ENCODE peak calls at places on chromosomes 11 and 22, in seven cellular contexts. I, Y, Q, G, C, D and T are unnamed samples.
A peak's percentile ranks its signal among the peaks of the same experiment; 100 is the strongest.

GRCh38 chr11:125871391-125872137 is 15.9 kb upstream of the HYLS1 start:
- DNase-seq in Q (peak; percentile 8), Y (peak; percentile 54), D (peak; percentile 66), C (peak; percentile 24), G (no peak), I (no peak), T (peak; percentile 65)

GRCh38 chr22:23789121-23789520 is 2.4 kb downstream of the SMARCB1 start:
- DNase-seq in C (no peak), G (peak; percentile 8), D (no peak), I (no peak), Q (peak; percentile 44), Y (no peak), T (no peak)

GRCh38 chr11:114321621-114322257 is 25.5 kb downstream of the NNMT start:
- DNase-seq in Q (no peak), Y (no peak), I (no peak), C (no peak), G (peak; percentile 90), D (peak; percentile 77), T (no peak)

GRCh38 chr22:45208993-45209838 is 31.5 kb downstream of the KIAA0930 start:
- DNase-seq in G (peak; percentile 79), Q (peak; percentile 26), I (no peak), D (peak; percentile 54), Y (peak; percentile 45), C (no peak), T (peak; percentile 35)

GRCh38 chr22:45105281-45105700 is 58.4 kb upstream of the NUP50 start:
- DNase-seq in Q (no peak), C (peak; percentile 91), Y (no peak), D (no peak), G (no peak), I (no peak), T (peak; percentile 99)

GRCh38 chr11:14350215-14350614 is 8.8 kb downstream of the RRAS2 start:
- DNase-seq in G (no peak), I (no peak), Y (no peak), Q (no peak), C (no peak), D (no peak), T (no peak)

GRCh38 chr11:77819921-77820564 is 479 bp downstream of the RSF1 start:
- DNase-seq in D (peak; percentile 33), C (peak; percentile 47), Q (peak; percentile 20), G (peak; percentile 84), I (peak; percentile 44), Y (peak; percentile 52), T (peak; percentile 29)

GRCh38 chr11:38173671-38174070 is 1575.6 kb upstream of the RAG2 start:
- DNase-seq in G (no peak), C (no peak), Q (no peak), Y (no peak), D (peak; percentile 68), I (no peak), T (no peak)

GRCh38 chr11:46075168-46075567 is 46.1 kb downstream of the PHF21A start:
- DNase-seq in G (no peak), Q (no peak), I (no peak), C (no peak), D (peak; percentile 73), Y (no peak), T (no peak)

GRCh38 chr11:118015385-118015841 is 29.2 kb downstream of the IL10RA start:
- DNase-seq in Y (no peak), C (no peak), G (no peak), Q (no peak), D (no peak), I (no peak), T (no peak)

GRCh38 chr11:127018683-127019279 is 18.2 kb upstream of the KIRREL3 start:
- DNase-seq in G (no peak), Q (no peak), I (no peak), D (no peak), C (no peak), Y (no peak), T (no peak)

GRCh38 chr11:116644948-116645305 is 127.9 kb downstream of the BUD13 start:
- DNase-seq in Q (no peak), Y (no peak), C (no peak), D (no peak), I (no peak), G (no peak), T (no peak)

GRCh38 chr11:44469412-44469811 is 96.1 kb upstream of the CD82 start:
- DNase-seq in G (no peak), C (no peak), D (no peak), Y (no peak), I (no peak), Q (no peak), T (no peak)

GRCh38 chr11:69470301-69470700 is 11.2 kb upstream of the LINC01488 start:
- DNase-seq in D (no peak), G (peak; percentile 65), I (no peak), Q (no peak), Y (no peak), C (no peak), T (no peak)